ENCODE peak calls at places on chromosomes 11 and 22, in eight cellular contexts. D is brain microvascular endothelial cell, B is adrenal gland, T is nephron progenitor cell, S is foreskin keratinocyte, H is progenitor cell of endocrine pancreas, X is endothelial cell, R is stomach. U is an unnamed sample.

GRCh38 chr11:70064726-70065317 is 13.3 kb upstream of the ANO1 start:
- DNase-seq in S (no peak), B (peak), X (no peak), H (no peak), T (no peak), D (no peak), R (no peak), U (peak)

GRCh38 chr11:119346605-119347004 is at the start of gene MFRP:
- DNase-seq in R (no peak), X (no peak), T (no peak), B (no peak), S (no peak), H (no peak), D (no peak), U (no peak)

GRCh38 chr22:26942301-26942927 is 285.0 kb downstream of the MIAT start:
- DNase-seq in R (no peak), B (peak), S (no peak), T (no peak), X (no peak), H (no peak), D (no peak), U (no peak)

GRCh38 chr11:121904148-121904547 is 211.9 kb downstream of the BLID start:
- DNase-seq in D (no peak), X (no peak), T (no peak), S (no peak), R (no peak), H (no peak), B (no peak), U (no peak)

GRCh38 chr11:73425118-73425517 is 48.9 kb downstream of the RELT start:
- DNase-seq in D (no peak), B (no peak), R (no peak), S (no peak), T (no peak), H (no peak), X (no peak), U (no peak)

GRCh38 chr11:36149538-36150242 is 139.5 kb downstream of the COMMD9 start:
- DNase-seq in S (peak), H (no peak), D (peak), T (no peak), R (peak), B (peak), X (peak), U (peak)

GRCh38 chr11:7673724-7674434 is 579 bp upstream of the CYB5R2 start:
- DNase-seq in H (peak), T (peak), B (no peak), D (no peak), S (no peak), R (peak), X (peak), U (peak)

GRCh38 chr11:13140028-13140870 is 131.1 kb downstream of the RASSF10 start:
- DNase-seq in H (peak), S (peak), T (peak), B (no peak), R (peak), D (peak), X (no peak), U (no peak)

GRCh38 chr11:110376711-110377324 is 52.9 kb upstream of the FDX1 start:
- DNase-seq in X (peak), D (peak), R (peak), B (peak), S (peak), H (peak), T (peak), U (no peak)

GRCh38 chr11:44112083-44112865 is 16.8 kb downstream of the EXT2 start:
- DNase-seq in H (no peak), X (no peak), D (peak), B (peak), T (no peak), R (no peak), S (no peak), U (no peak)

GRCh38 chr11:78336877-78337553 is 80.6 kb downstream of the GAB2 start:
- DNase-seq in R (no peak), H (no peak), B (no peak), D (no peak), S (no peak), X (no peak), T (no peak), U (no peak)

GRCh38 chr22:48738204-48738980 is 1089.3 kb downstream of the BRD1 start:
- DNase-seq in X (no peak), B (no peak), R (no peak), T (no peak), D (no peak), H (no peak), S (no peak), U (no peak)

GRCh38 chr11:66418168-66418985 is 2.5 kb upstream of the NPAS4 start:
- DNase-seq in X (peak), S (peak), D (peak), H (peak), T (peak), R (peak), B (peak), U (peak)
- TF ChIP-seq CTCF in X (no peak), S (peak), D (peak), H (no peak), T (no peak), R (no peak), B (peak), U (peak)

GRCh38 chr11:71372693-71373657 is 75.2 kb downstream of the DHCR7 start:
- DNase-seq in R (no peak), D (peak), H (no peak), X (no peak), S (no peak), T (no peak), B (no peak), U (no peak)
- TF ChIP-seq CTCF in R (no peak), D (peak), H (peak), X (no peak), S (peak), T (peak), B (no peak), U (peak)

DNA sequence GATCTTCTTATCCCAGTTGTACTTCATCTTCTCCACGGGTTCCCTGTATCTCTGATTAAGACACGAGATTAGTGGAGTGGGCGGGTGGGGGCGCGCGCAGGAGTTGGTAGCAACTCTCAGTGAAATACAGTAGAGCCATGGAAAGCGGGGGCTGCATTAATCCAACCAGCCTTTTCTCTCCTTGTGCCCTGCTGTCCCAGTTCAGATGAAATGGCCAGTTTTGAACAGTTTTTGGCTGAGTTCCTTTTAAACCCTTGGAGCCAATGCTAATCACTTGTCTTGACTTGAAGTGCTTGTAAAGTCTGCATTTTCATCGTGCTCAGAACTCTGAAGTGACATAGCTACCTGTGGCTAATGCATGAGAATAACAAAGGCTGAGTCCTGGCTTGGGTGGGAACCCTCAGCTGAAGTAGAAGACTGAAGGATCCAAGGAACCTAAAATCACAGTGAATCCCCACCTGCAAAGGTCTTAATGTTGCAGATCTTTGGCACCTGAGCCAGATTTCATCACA is 777 bp upstream of the TMEM123 start:
- DNase-seq in R (no peak), X (peak), D (peak), T (peak), H (no peak), B (peak), S (peak), U (no peak)
- TF ChIP-seq CTCF in R (no peak), X (no peak), D (no peak), T (no peak), H (no peak), B (no peak), S (no peak), U (no peak)

DNA sequence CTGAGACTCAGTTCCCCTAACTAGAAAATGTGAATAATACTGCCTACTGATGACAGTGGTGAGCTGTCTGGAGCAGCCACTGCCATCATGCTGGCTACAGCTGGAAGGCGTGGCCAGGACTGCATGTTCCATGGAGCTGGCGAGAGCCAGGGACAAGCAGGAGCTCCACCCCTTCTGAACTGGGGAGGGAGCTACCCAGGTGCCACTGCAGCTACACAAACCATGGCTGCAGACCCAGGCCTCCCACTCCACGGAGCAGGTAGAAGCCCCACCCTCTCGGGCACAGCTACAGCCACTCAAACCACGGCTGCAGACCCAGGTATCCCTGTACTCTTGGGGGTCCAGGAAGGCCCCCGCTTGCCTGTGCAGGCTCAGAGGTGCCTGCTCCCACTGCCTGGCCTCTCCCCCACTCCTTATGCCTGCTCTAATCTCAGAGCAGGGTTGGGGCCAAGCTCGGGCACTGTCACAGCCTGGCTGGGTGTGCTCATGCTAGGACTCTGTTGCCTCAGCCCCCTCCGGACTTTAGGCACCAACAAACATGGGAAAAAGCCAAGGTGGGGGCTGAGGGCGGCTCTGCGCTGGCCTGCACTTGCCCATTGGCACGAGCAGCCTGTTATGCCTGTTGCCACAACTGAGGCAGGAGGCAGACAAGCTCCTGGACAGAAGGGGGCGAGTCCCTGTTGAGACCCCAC is 51.7 kb downstream of the RAB30 start:
- DNase-seq in H (no peak), X (no peak), R (peak), B (peak), S (no peak), D (no peak), T (no peak), U (no peak)
- TF ChIP-seq CTCF in H (no peak), X (no peak), R (no peak), B (no peak), S (no peak), D (no peak), T (no peak), U (no peak)